ENCODE peak calls at places on chromosomes 4 and X, in seven cellular contexts. G, Z, A, Q, C, R and V are unnamed samples. For H3K27me3, the result is how much of the 10 kb centered on the place peaks cover.

GRCh38 chr4:169791527-169792156 is 33.9 kb upstream of the HPF1 start:
- DNase-seq in G (peak), Z (no peak), A (peak), Q (peak), C (no peak), R (no peak), V (no peak)

GRCh38 chr4:123114915-123115756 is 192.7 kb upstream of the NUDT6 start:
- DNase-seq in G (no peak), Z (no peak), A (peak), Q (no peak), C (no peak), R (no peak), V (no peak)

GRCh38 chrX:105460366-105460765 is 239.9 kb upstream of the TEX13A start:
- DNase-seq in G (no peak), Z (no peak), A (no peak), Q (no peak), C (no peak), R (no peak), V (no peak)

GRCh38 chr4:137749466-137749865 is 217.2 kb upstream of the PCDH18 start:
- DNase-seq in G (peak), Z (no peak), A (no peak), Q (no peak), C (no peak), R (no peak), V (no peak)

GRCh38 chr4:128302775-128303174 is 15.2 kb upstream of the PGRMC2 start:
- DNase-seq in G (no peak), Z (no peak), A (no peak), Q (no peak), C (no peak), R (no peak), V (no peak)

GRCh38 chr4:10982305-10982704 is 297.7 kb upstream of the CLNK start:
- DNase-seq in G (no peak), Z (no peak), A (no peak), Q (no peak), C (no peak), R (no peak), V (no peak)

GRCh38 chr4:100780126-100780525 is 262.3 kb upstream of the EMCN start:
- DNase-seq in G (no peak), Z (no peak), A (no peak), Q (no peak), C (no peak), R (no peak), V (no peak)

GRCh38 chrX:10509397-10509796 is 111.0 kb downstream of the MID1 start:
- DNase-seq in G (no peak), Z (no peak), A (no peak), Q (no peak), C (no peak), R (no peak), V (no peak)

GRCh38 chrX:41684138-41684537 is 4.6 kb upstream of the GPR34 start:
- DNase-seq in G (peak), Z (no peak), A (no peak), Q (no peak), C (no peak), R (no peak), V (no peak)

GRCh38 chr4:89363786-89364185 is 56.2 kb upstream of the GPRIN3 start:
- DNase-seq in G (no peak), Z (no peak), A (no peak), Q (no peak), C (no peak), R (no peak), V (no peak)

GRCh38 chrX:107711521-107712041 is 64.0 kb downstream of the TSC22D3 start:
- DNase-seq in G (no peak), Z (no peak), A (no peak), Q (no peak), C (no peak), R (no peak), V (no peak)
- H3K27me3 ChIP-seq in G (under half), Z (under half), A (under half), Q (under half), C (under half), R (under half), V (under half)

GRCh38 chr4:41432889-41433288 is 105.1 kb upstream of the LIMCH1 start:
- DNase-seq in G (peak), Z (no peak), A (no peak), Q (no peak), C (no peak), R (no peak), V (peak)
- H3K4me3 ChIP-seq in G (no peak), Z (no peak), A (no peak), Q (no peak), C (no peak), R (no peak), V (no peak)

GRCh38 chr4:13538427-13538973 is 5.8 kb downstream of the NKX3-2 start:
- DNase-seq in G (no peak), Z (no peak), A (no peak), Q (no peak), C (no peak), R (no peak), V (no peak)
- H3K27me3 ChIP-seq in G (half or more), Z (under half), A (half or more), Q (under half), C (half or more), R (half or more), V (half or more)

GRCh38 chr4:105978684-105979296 is 83.5 kb downstream of the NPNT start:
- DNase-seq in G (no peak), Z (no peak), A (peak), Q (no peak), C (no peak), R (no peak), V (peak)
- H3K4me3 ChIP-seq in G (no peak), Z (no peak), A (no peak), Q (no peak), C (no peak), R (no peak), V (no peak)

GRCh38 chr4:8832130-8832930 is 39.3 kb downstream of the HMX1 start:
- DNase-seq in G (no peak), Z (no peak), A (peak), Q (peak), C (no peak), R (peak), V (no peak)
- H3K27me3 ChIP-seq in G (under half), Z (under half), A (under half), Q (under half), C (under half), R (under half), V (under half)

DNA sequence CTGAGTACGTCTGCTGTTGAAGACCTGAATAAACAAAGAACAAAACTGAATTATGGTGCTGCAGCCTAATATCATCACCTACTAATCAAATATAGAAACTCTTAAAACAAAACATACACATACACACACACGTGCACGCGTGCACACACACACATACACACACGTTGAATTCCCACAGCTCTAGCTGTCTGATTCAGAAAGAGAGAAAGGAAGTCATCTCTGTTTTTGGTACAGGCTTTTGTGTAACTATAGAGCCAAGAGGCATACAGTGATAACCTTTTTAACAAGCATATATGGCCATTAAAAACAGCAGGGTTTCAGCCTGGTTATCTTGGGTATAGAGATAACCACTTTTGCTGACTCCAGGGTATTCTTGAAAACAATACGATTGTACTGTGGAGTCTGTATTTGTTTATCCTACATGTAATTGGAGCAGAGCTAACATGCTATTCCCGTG is 823.2 kb downstream of the CCSER1 start:
- DNase-seq in G (no peak), Z (no peak), A (no peak), Q (no peak), C (no peak), R (no peak), V (no peak)
- H3K4me3 ChIP-seq in G (no peak), Z (no peak), A (no peak), Q (no peak), C (no peak), R (no peak), V (no peak)

GRCh38 chr4:13547563-13548041 is 3.3 kb upstream of the NKX3-2 start:
- DNase-seq in G (no peak), Z (no peak), A (no peak), Q (no peak), C (no peak), R (no peak), V (no peak)

GRCh38 chr4:13546855-13547562 is 2.7 kb upstream of the NKX3-2 start:
- DNase-seq in G (no peak), Z (no peak), A (no peak), Q (no peak), C (no peak), R (no peak), V (no peak)

GRCh38 chr4:13548059-13548983 is 4.0 kb upstream of the NKX3-2 start:
- DNase-seq in G (no peak), Z (no peak), A (no peak), Q (no peak), C (no peak), R (no peak), V (no peak)

GRCh38 chr4:13546374-13546854 is 2.1 kb upstream of the NKX3-2 start:
- DNase-seq in G (no peak), Z (no peak), A (no peak), Q (no peak), C (no peak), R (no peak), V (no peak)

DNA sequence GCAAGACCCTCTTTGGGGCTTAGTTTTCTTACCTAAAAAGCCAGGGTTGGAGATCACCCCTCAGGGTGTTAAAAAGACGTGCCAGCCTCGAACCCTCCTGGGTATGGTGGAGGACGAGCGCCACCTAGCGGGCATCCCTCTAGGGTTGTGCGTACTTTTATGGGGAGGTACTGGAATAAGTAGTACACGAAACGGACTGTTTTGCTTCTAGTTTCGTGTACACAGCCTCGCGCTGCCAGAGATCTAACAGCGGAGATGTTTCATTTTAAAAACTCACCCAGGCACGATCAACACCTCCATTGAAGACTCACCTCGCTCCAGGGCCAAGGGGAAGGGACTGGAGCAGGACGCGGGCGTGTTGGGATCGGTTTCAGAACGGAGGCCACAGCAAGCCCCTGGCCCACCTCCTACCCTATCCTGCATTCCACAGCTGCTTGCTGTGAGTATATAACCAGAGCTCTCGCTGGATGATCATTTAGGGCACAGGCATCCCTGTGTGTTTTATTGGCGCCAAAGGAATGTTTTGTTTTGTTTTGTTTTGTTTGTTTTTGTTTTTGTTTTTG is 4.8 kb upstream of the NKX3-2 start:
- DNase-seq in G (peak), Z (peak), A (peak), Q (peak), C (peak), R (peak), V (no peak)
- H3K27me3 ChIP-seq in G (under half), Z (under half), A (under half), Q (under half), C (under half), R (half or more), V (under half)